ENCODE peak calls at places on chromosomes 6 and 20, in five cellular contexts. R, X, K, F and B are unnamed samples.
A peak's percentile ranks its signal among the peaks of the same experiment; 100 is the strongest.

GRCh38 chr6:24520929-24521546 is 26.3 kb downstream of the ALDH5A1 start:
- DNase-seq in R (no peak), X (peak; percentile 87), K (no peak), F (peak; percentile 78), B (peak; percentile 62)

GRCh38 chr6:70633870-70634269 is 33.8 kb upstream of the SMAP1 start:
- DNase-seq in R (no peak), X (no peak), K (no peak), F (no peak), B (no peak)

GRCh38 chr6:96391776-96392175 is 129.8 kb upstream of the UFL1 start:
- DNase-seq in R (no peak), X (peak; percentile 34), K (no peak), F (no peak), B (no peak)

GRCh38 chr20:45836841-45837240 is 3.2 kb downstream of the SNX21 start:
- DNase-seq in R (no peak), X (no peak), K (no peak), F (no peak), B (no peak)

GRCh38 chr6:95093154-95093553 is 484.2 kb upstream of the MANEA start:
- DNase-seq in R (no peak), X (no peak), K (no peak), F (no peak), B (no peak)

GRCh38 chr6:44128020-44128917 is 915 bp downstream of the TMEM63B start:
- DNase-seq in R (peak; percentile 45), X (peak; percentile 69), K (peak; percentile 26), F (peak; percentile 27), B (peak; percentile 35)

GRCh38 chr20:57857118-57857517 is 147.3 kb upstream of the PMEPA1 start:
- DNase-seq in R (no peak), X (no peak), K (no peak), F (no peak), B (no peak)

GRCh38 chr6:156933201-156934053 is 156.2 kb downstream of the ARID1B start:
- DNase-seq in R (no peak), X (peak; percentile 41), K (no peak), F (peak; percentile 47), B (peak; percentile 93)

GRCh38 chr6:5998741-5999687 is 7.7 kb downstream of the NRN1 start:
- DNase-seq in R (no peak), X (no peak), K (no peak), F (no peak), B (no peak)

GRCh38 chr6:37111156-37111461 is 58.8 kb upstream of the PIM1 start:
- DNase-seq in R (no peak), X (no peak), K (no peak), F (no peak), B (no peak)

GRCh38 chr6:170238741-170239565 is 51.9 kb downstream of the DLL1 start:
- DNase-seq in R (no peak), X (no peak), K (no peak), F (no peak), B (no peak)

GRCh38 chr20:14336667-14337066 is 745 bp downstream of the FLRT3 start:
- DNase-seq in R (no peak), X (no peak), K (no peak), F (peak; percentile 35), B (peak; percentile 12)

GRCh38 chr6:100447900-100448700 is 16.6 kb downstream of the SIM1 start:
- DNase-seq in R (no peak), X (no peak), K (no peak), F (no peak), B (no peak)

GRCh38 chr20:44909872-44910689 is at the start of gene PABPC1L:
- DNase-seq in R (peak; percentile 32), X (peak; percentile 92), K (peak; percentile 4), F (peak; percentile 76), B (peak; percentile 78)

GRCh38 chr6:25991785-25992412 is 29.3 kb downstream of the TRIM38 start:
- DNase-seq in R (peak; percentile 25), X (peak; percentile 56), K (peak; percentile 55), F (peak; percentile 66), B (peak; percentile 64)

GRCh38 chr6:84278311-84278710 is 50.9 kb upstream of the CEP162 start:
- DNase-seq in R (no peak), X (no peak), K (no peak), F (no peak), B (no peak)

GRCh38 chr6:79672631-79673065 is 41.5 kb downstream of the SH3BGRL2 start:
- DNase-seq in R (no peak), X (peak; percentile 23), K (no peak), F (peak; percentile 52), B (peak; percentile 76)

GRCh38 chr6:45493761-45494160 is 116.0 kb upstream of the SUPT3H start:
- DNase-seq in R (no peak), X (no peak), K (no peak), F (no peak), B (no peak)

GRCh38 chr6:165308926-165309731 is at the start of gene C6orf118:
- DNase-seq in R (no peak), X (peak; percentile 76), K (no peak), F (peak; percentile 47), B (no peak)

GRCh38 chr6:143429970-143430369 is 20.5 kb downstream of the ADAT2 start:
- DNase-seq in R (no peak), X (no peak), K (no peak), F (no peak), B (no peak)

GRCh38 chr6:111973897-111974639 is 79.8 kb upstream of the CCN6 start:
- DNase-seq in R (no peak), X (no peak), K (no peak), F (no peak), B (no peak)

GRCh38 chr20:20003088-20003954 is 13.8 kb upstream of the NAA20 start:
- DNase-seq in R (no peak), X (no peak), K (no peak), F (peak; percentile 21), B (no peak)

GRCh38 chr6:50826803-50827202 is 8.1 kb downstream of the TFAP2B start:
- DNase-seq in R (no peak), X (no peak), K (no peak), F (no peak), B (no peak)

GRCh38 chr6:161301338-161301737 is 27.5 kb upstream of the AGPAT4 start:
- DNase-seq in R (no peak), X (no peak), K (no peak), F (no peak), B (no peak)

GRCh38 chr6:132167966-132168365 is 216.8 kb upstream of the CCN2 start:
- DNase-seq in R (no peak), X (peak; percentile 47), K (no peak), F (peak; percentile 58), B (peak; percentile 37)

GRCh38 chr20:50478162-50479036 is 31.8 kb upstream of the PTPN1 start:
- DNase-seq in R (no peak), X (peak; percentile 64), K (no peak), F (peak; percentile 88), B (peak; percentile 83)

GRCh38 chr6:27426045-27426620 is 37.6 kb downstream of the ZNF391 start:
- DNase-seq in R (no peak), X (no peak), K (no peak), F (no peak), B (no peak)

GRCh38 chr6:53634184-53634631 is 31.3 kb downstream of the KLHL31 start:
- DNase-seq in R (no peak), X (no peak), K (no peak), F (no peak), B (peak; percentile 85)

GRCh38 chr20:40317156-40317790 is 371.8 kb downstream of the MAFB start:
- DNase-seq in R (no peak), X (no peak), K (no peak), F (no peak), B (no peak)

GRCh38 chr6:109002100-109002697 is 92.4 kb downstream of the SESN1 start:
- DNase-seq in R (no peak), X (no peak), K (no peak), F (no peak), B (no peak)

GRCh38 chr6:20313086-20313485 is 88.6 kb upstream of the E2F3 start:
- DNase-seq in R (no peak), X (no peak), K (no peak), F (peak; percentile 30), B (no peak)

GRCh38 chr20:32114305-32114960 is 4.9 kb downstream of the TM9SF4 start:
- DNase-seq in R (no peak), X (no peak), K (no peak), F (no peak), B (no peak)

GRCh38 chr6:3538536-3538935 is 81.7 kb upstream of the SLC22A23 start:
- DNase-seq in R (no peak), X (no peak), K (no peak), F (no peak), B (no peak)

GRCh38 chr6:85552652-85553051 is 41.0 kb downstream of the SNX14 start:
- DNase-seq in R (no peak), X (no peak), K (no peak), F (no peak), B (no peak)

GRCh38 chr6:35287671-35288396 is 9.8 kb upstream of the DEF6 start:
- DNase-seq in R (no peak), X (no peak), K (no peak), F (no peak), B (no peak)

GRCh38 chr6:44135173-44135748 is 7.9 kb downstream of the TMEM63B start:
- DNase-seq in R (no peak), X (no peak), K (no peak), F (no peak), B (no peak)

GRCh38 chr20:37770908-37771307 is 77.1 kb downstream of the CTNNBL1 start:
- DNase-seq in R (no peak), X (no peak), K (no peak), F (no peak), B (no peak)